ENCODE peak calls at places on chromosomes 16 and 17, in four cellular contexts. A is astrocyte of the cerebellum, O is AG09309, K is RWPE2. U is an unnamed sample.
A peak's percentile ranks its signal among the peaks of the same experiment; 100 is the strongest.

GRCh38 chr16:53484542-53484941 is 18.5 kb downstream of the AKTIP start:
- DNase-seq in A (no peak), O (no peak), K (no peak), U (no peak)

GRCh38 chr17:38540514-38540913 is 65.2 kb downstream of the SRCIN1 start:
- DNase-seq in A (no peak), O (no peak), K (no peak), U (no peak)

GRCh38 chr17:30340957-30341356 is 7.1 kb upstream of the TMIGD1 start:
- DNase-seq in A (peak; percentile 23), O (no peak), K (no peak), U (no peak)

GRCh38 chr17:42180922-42181850 is at the start of gene KCNH4:
- DNase-seq in A (no peak), O (peak; percentile 16), K (no peak), U (no peak)

GRCh38 chr17:79987187-79987889 is 48.3 kb downstream of the TBC1D16 start:
- DNase-seq in A (no peak), O (no peak), K (no peak), U (no peak)

GRCh38 chr17:82088838-82089722 is 9.0 kb downstream of the FASN start:
- DNase-seq in A (no peak), O (no peak), K (no peak), U (no peak)

GRCh38 chr16:48955791-48956190 is 325.8 kb downstream of the CBLN1 start:
- DNase-seq in A (no peak), O (no peak), K (no peak), U (no peak)

GRCh38 chr17:29042679-29043538 is at the start of gene PIPOX:
- DNase-seq in A (peak; percentile 43), O (no peak), K (no peak), U (no peak)

GRCh38 chr16:81519298-81520150 is 74.9 kb downstream of the CMIP start:
- DNase-seq in A (no peak), O (no peak), K (no peak), U (no peak)

GRCh38 chr17:61401280-61402072 is 1.8 kb downstream of the TBX2 start:
- DNase-seq in A (no peak), O (no peak), K (no peak), U (no peak)

GRCh38 chr17:64617125-64617780 is 44.9 kb downstream of the SMURF2 start:
- DNase-seq in A (no peak), O (no peak), K (no peak), U (no peak)

GRCh38 chr17:37121616-37122015 is 172.9 kb downstream of the AATF start:
- DNase-seq in A (no peak), O (no peak), K (no peak), U (no peak)

GRCh38 chr16:9680021-9680655 is 502.1 kb downstream of the GRIN2A start:
- DNase-seq in A (no peak), O (no peak), K (no peak), U (no peak)

GRCh38 chr17:42361781-42362186 is 26.5 kb downstream of the STAT3 start:
- DNase-seq in A (no peak), O (no peak), K (no peak), U (no peak)

GRCh38 chr16:7437135-7437534 is 104.5 kb downstream of the RBFOX1 start:
- DNase-seq in A (no peak), O (no peak), K (no peak), U (no peak)

GRCh38 chr17:18270046-18270850 is 9.8 kb downstream of the MIEF2 start:
- DNase-seq in A (no peak), O (no peak), K (no peak), U (no peak)

GRCh38 chr16:10787304-10787703 is 31.3 kb downstream of the TVP23A start:
- DNase-seq in A (no peak), O (no peak), K (no peak), U (no peak)

GRCh38 chr16:74480150-74481029 is 59.1 kb upstream of the CLEC18B start:
- DNase-seq in A (no peak), O (no peak), K (peak; percentile 74), U (no peak)

GRCh38 chr16:13014516-13014915 is 113.1 kb downstream of the SHISA9 start:
- DNase-seq in A (no peak), O (no peak), K (no peak), U (no peak)

GRCh38 chr17:35879748-35880654 is at the start of gene CCL5:
- DNase-seq in A (no peak), O (no peak), K (no peak), U (no peak)

GRCh38 chr17:79664925-79665738 is 54.3 kb upstream of the RBFOX3 start:
- DNase-seq in A (no peak), O (no peak), K (no peak), U (no peak)

GRCh38 chr16:50498756-50499155 is 49.4 kb upstream of the NKD1 start:
- DNase-seq in A (no peak), O (no peak), K (no peak), U (no peak)

GRCh38 chr16:4477966-4478365 is 1.8 kb downstream of the HMOX2 start:
- DNase-seq in A (no peak), O (no peak), K (no peak), U (peak; percentile 68)

GRCh38 chr16:53480394-53480793 is 22.6 kb downstream of the AKTIP start:
- DNase-seq in A (no peak), O (no peak), K (no peak), U (no peak)

GRCh38 chr17:9928601-9929341 is 23.7 kb upstream of the RCVRN start:
- DNase-seq in A (peak; percentile 82), O (peak; percentile 29), K (no peak), U (no peak)

GRCh38 chr17:48612854-48613691 is 2.0 kb downstream of the HOXB8 start:
- DNase-seq in A (no peak), O (no peak), K (no peak), U (no peak)

GRCh38 chr16:83887088-83887487 is 11.8 kb upstream of the MLYCD start:
- DNase-seq in A (no peak), O (no peak), K (no peak), U (no peak)

GRCh38 chr16:3734758-3735221 is 17.5 kb upstream of the TRAP1 start:
- DNase-seq in A (no peak), O (no peak), K (no peak), U (no peak)

GRCh38 chr17:38444151-38444550 is 15.9 kb downstream of the ARHGAP23 start:
- DNase-seq in A (no peak), O (no peak), K (peak; percentile 81), U (no peak)

GRCh38 chr17:4944554-4945175 is 3.7 kb downstream of the PFN1 start:
- DNase-seq in A (no peak), O (no peak), K (no peak), U (no peak)

GRCh38 chr17:28967240-28968135 is 16.2 kb upstream of the PHF12 start:
- DNase-seq in A (no peak), O (no peak), K (no peak), U (no peak)

GRCh38 chr16:3321802-3322201 is 16.5 kb downstream of the ZNF75A start:
- DNase-seq in A (no peak), O (no peak), K (no peak), U (no peak)

GRCh38 chr17:8223356-8224063 is 13.1 kb upstream of the AURKB start:
- DNase-seq in A (no peak), O (no peak), K (no peak), U (no peak)

GRCh38 chr16:31367875-31368274 is 12.9 kb downstream of the ITGAX start:
- DNase-seq in A (no peak), O (no peak), K (no peak), U (no peak)

GRCh38 chr16:3383045-3383448 is 17.8 kb downstream of the ZSCAN32 start:
- DNase-seq in A (no peak), O (no peak), K (no peak), U (no peak)

GRCh38 chr16:57897053-57897784 is 73.7 kb downstream of the CNGB1 start:
- DNase-seq in A (no peak), O (no peak), K (no peak), U (no peak)

DNA sequence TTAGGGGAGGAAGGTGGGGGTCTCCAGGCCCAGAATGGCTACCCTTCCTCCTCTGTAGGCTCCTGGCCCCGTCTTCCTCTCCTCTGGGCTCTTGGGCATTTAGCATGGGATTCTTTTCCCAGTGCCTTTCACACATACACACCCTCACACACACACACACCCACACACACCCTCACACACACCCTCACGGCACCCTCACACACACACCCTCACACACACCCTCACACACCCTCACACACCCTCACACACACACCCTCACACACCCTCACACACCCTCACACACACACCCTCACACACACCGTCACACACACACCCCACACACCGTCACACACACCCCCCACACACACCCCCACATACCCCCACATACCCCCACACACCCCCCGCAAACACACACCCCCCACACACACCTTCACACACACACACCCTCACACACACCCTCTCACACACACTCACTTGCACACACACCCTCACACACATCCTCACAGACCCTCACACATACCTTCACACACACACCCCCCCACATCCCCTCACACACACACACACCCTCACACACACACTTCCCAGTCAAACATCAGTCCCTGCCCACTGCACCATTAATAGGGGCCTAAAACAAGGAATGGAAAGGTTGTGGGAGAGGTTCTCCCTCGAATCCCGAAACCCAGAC is 845 bp downstream of the SGCA start:
- DNase-seq in A (no peak), O (no peak), K (no peak), U (no peak)
- H3K4me3 ChIP-seq in A (no peak overlapping the region), O (no peak overlapping the region), K (no peak overlapping the region), U (no peak overlapping the region)

DNA sequence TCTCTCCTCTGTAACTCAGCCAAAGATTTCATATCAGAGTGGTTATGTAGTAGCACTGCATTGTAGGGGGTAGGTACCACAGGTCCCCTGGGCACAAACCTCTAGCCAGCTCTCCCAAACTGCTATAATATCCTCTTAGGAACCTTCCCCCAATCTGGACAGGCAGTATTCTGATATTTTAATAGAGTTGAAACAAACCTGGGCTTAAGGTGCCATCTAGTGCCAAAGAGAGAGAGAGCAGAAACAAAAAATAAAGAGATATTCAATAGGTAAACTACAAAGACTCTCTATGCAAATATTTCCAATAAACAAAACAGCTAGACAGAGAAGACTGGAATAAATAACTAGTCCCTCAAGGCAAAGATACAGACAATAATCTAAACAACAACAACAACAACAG is 1070.0 kb downstream of the CDH11 start:
- DNase-seq in A (peak; percentile 1), O (no peak), K (no peak), U (no peak)
- TF ChIP-seq CTCF in A (peak; percentile 23), O (peak; percentile 42), K (peak; percentile 49), U (peak; percentile 65)

DNA sequence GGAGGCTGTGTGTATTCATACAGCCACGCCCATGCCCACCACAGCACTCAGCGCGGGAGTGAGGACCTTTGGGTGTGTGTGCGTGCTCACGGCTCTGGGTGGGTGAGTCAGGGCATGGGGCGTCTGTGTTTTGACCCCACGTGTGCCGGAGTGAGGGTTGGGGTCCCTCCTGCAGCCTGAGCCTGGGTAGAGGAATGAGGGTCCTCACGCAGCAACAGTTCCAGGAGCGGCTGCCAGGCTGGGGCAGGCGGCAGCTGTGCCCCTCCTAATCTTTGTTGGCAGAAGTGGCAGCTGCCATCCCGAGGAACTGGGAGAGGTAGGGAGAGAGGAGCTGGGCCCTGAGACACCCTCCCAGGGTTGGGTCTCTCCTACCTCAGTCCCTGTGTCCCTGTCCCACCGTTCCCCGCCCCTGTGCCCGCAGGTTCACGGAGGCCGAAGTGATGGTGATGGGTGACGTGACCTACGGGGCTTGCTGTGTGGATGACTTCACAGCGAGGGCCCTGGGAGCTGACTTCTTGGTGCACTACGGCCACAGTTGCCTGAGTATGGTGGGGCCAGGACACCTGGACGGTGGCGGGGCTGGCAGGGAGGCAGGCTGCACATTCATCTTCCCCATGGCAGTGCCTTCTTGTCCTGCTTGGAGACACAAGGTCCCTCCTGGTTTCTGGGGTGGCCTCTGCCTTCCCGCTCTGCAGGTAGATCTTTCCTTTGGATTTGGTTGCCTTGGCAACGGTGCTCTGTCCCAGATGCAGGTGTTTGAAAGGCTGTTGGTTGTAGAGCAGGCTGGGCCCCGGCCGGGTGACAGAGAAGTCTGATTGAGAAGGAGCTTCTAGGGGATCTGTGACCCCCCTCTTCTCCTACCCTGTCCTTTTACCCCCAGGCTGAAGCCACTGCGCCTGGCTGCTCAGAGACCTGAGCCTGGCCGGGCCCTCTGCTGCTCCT is 5.9 kb downstream of the DPH1 start:
- DNase-seq in A (no peak), O (no peak), K (peak; percentile 61), U (no peak)
- H3K4me3 ChIP-seq in A (no peak overlapping the region), O (no peak overlapping the region), K (no peak overlapping the region), U (no peak overlapping the region)

GRCh38 chr16:85829266-85829665 is 29.8 kb downstream of the COX4I1 start:
- DNase-seq in A (no peak), O (no peak), K (no peak), U (no peak)
- TF ChIP-seq CTCF in A (no peak), O (no peak), K (no peak), U (no peak)